ENCODE peak calls at places on chromosomes 16 and 17, in four cellular contexts. T is RWPE1, N is hepatocyte, Q is DND-41. H is an unnamed sample.

GRCh38 chr17:64147110-64148016 is 17.4 kb upstream of the ERN1 start:
- DNase-seq in N (no peak), Q (no peak), T (peak), H (no peak)

GRCh38 chr16:77499373-77500285 is 64.8 kb upstream of the ADAMTS18 start:
- DNase-seq in Q (no peak), N (peak), T (no peak), H (no peak)

GRCh38 chr17:17683710-17684365 is 2.6 kb downstream of the RAI1 start:
- DNase-seq in Q (no peak), T (no peak), N (no peak), H (no peak)

GRCh38 chr17:33233855-33234228 is 59.3 kb downstream of the ASIC2 start:
- DNase-seq in N (no peak), T (no peak), Q (no peak), H (no peak)

GRCh38 chr17:80968602-80969029 is 23.0 kb upstream of the CHMP6 start:
- DNase-seq in N (peak), T (no peak), Q (no peak), H (no peak)

GRCh38 chr17:77516902-77517301 is 376.1 kb downstream of the SEC14L1 start:
- DNase-seq in N (no peak), T (no peak), Q (no peak), H (no peak)

GRCh38 chr16:15777533-15778203 is 79.2 kb downstream of the MYH11 start:
- DNase-seq in T (peak), Q (peak), N (peak), H (no peak)

GRCh38 chr17:59829217-59830006 is 63.3 kb downstream of the TUBD1 start:
- DNase-seq in N (peak), Q (peak), T (peak), H (peak)

GRCh38 chr16:74297296-74297665 is 667 bp downstream of the PSMD7 start:
- DNase-seq in N (peak), Q (peak), T (peak), H (peak)

GRCh38 chr16:62041401-62041800 is 5.2 kb upstream of the CDH8 start:
- DNase-seq in N (peak), T (peak), Q (no peak), H (no peak)

GRCh38 chr16:50711862-50712567 is 18.6 kb downstream of the NOD2 start:
- DNase-seq in T (no peak), N (no peak), Q (no peak), H (no peak)

GRCh38 chr16:20884240-20884556 is 16.0 kb downstream of the DCUN1D3 start:
- DNase-seq in Q (peak), N (peak), T (no peak), H (no peak)

GRCh38 chr17:75767881-75768280 is 2.9 kb upstream of the GALK1 start:
- DNase-seq in T (no peak), Q (no peak), N (no peak), H (no peak)

GRCh38 chr16:30116291-30117207 is 3.2 kb upstream of the GDPD3 start:
- DNase-seq in Q (no peak), N (no peak), T (no peak), H (no peak)

GRCh38 chr17:77842148-77842905 is 116.2 kb upstream of the TNRC6C start:
- DNase-seq in N (no peak), Q (no peak), T (peak), H (no peak)

GRCh38 chr16:84486551-84487235 is 17.8 kb downstream of the MEAK7 start:
- DNase-seq in T (no peak), N (no peak), Q (no peak), H (no peak)

GRCh38 chr16:49855822-49856740 is at the start of gene ZNF423:
- DNase-seq in Q (peak), T (no peak), N (peak), H (no peak)

GRCh38 chr16:56102159-56102798 is 89.0 kb upstream of the GNAO1 start:
- DNase-seq in T (no peak), Q (no peak), N (peak), H (no peak)

GRCh38 chr17:55540414-55541091 is 29.3 kb upstream of the SMIM36 start:
- DNase-seq in Q (no peak), N (peak), T (peak), H (no peak)

GRCh38 chr16:88469615-88470395 is 16.7 kb downstream of the ZFPM1 start:
- DNase-seq in N (no peak), T (no peak), Q (no peak), H (peak)

GRCh38 chr17:67216544-67217320 is 28.3 kb downstream of the HELZ start:
- DNase-seq in Q (no peak), N (no peak), T (no peak), H (no peak)

GRCh38 chr17:79132271-79133064 is 57.8 kb downstream of the ENGASE start:
- DNase-seq in T (no peak), N (no peak), Q (no peak), H (no peak)

GRCh38 chr16:15925631-15926030 is 23.8 kb upstream of the ABCC1 start:
- DNase-seq in N (no peak), T (no peak), Q (no peak), H (no peak)

GRCh38 chr17:79520134-79520892 is 90.5 kb downstream of the RBFOX3 start:
- DNase-seq in Q (no peak), T (no peak), N (no peak), H (no peak)

GRCh38 chr17:27276653-27277156 is 17.2 kb upstream of the WSB1 start:
- DNase-seq in N (peak), T (no peak), Q (no peak), H (no peak)

GRCh38 chr16:30567160-30567990 is 4.1 kb downstream of the ZNF688 start:
- DNase-seq in N (no peak), T (peak), Q (no peak), H (peak)

GRCh38 chr17:10349403-10349802 is 23.4 kb downstream of the MYH13 start:
- DNase-seq in N (no peak), Q (peak), T (no peak), H (no peak)

GRCh38 chr16:88548131-88548874 is 21.9 kb upstream of the ZC3H18 start:
- DNase-seq in N (no peak), T (no peak), Q (no peak), H (no peak)

GRCh38 chr17:78419970-78420820 is 41.7 kb downstream of the PGS1 start:
- DNase-seq in N (no peak), T (no peak), Q (no peak), H (no peak)

DNA sequence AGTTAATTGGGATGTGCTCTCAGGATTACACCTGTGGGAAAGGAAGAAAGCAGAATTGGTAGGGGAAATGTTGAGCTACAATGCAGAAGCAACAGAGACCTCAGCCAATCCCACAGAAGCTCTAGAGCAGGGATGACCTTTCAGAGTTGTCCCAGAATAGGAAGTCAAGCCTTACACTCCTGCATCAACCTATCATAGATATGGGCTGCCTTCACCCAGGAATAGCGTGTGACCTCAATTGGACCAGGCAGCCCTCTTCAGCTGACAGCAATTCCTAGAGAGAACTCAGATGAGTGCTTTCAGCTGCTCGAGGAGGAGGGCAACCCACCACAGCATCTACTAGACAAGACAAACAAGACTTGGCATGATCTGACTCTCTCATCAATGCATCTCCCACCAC is 189.7 kb downstream of the TMEM132E start:
- DNase-seq in T (no peak), Q (no peak), N (no peak), H (no peak)
- H3K27ac ChIP-seq in T (no peak), Q (no peak), N (no peak), H (no peak)

DNA sequence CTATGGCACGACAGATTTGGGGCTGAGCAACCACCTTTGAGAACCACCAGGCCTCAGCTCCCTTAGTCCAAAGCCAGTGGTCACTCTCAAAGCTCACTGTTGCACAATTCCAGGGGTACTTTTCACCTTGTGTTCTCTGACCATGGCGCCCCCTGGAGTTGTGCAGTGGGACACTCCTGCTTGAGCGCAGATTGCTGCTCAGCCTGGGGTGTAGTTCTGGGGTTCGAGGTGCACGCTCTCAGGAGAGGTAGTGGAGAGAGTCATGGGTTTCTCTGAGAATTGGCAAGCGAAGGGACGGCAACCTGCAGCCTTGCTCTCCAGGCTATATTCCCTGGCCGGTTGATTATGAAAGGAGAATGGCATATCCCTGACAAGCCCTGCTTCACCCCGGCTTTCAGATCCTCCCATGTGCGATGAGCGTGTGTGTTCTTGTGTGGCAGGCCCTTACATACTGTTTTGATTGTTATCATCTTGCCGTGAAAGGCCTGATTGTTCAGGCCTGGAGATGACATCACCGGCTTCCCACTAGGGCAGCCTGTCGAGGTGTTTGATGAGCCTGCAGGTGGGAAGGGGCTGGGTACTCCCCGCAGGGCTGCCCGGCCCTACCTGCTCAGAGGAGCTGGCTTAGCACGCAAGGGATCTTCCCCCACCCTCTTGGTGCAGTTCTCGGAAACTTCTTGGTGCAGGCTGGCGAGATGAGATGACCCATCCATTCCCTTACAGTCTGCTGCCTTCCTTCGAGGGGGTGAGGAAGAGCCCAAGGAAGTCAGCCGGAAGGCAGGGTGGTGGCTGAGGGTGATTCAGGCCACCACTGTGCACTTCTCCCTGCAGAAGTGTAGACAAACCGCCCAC is 431.2 kb downstream of the SLC39A11 start:
- DNase-seq in T (peak), Q (no peak), N (peak), H (no peak)
- TF ChIP-seq CTCF in T (no peak), Q (peak), N (peak), H (no peak)

DNA sequence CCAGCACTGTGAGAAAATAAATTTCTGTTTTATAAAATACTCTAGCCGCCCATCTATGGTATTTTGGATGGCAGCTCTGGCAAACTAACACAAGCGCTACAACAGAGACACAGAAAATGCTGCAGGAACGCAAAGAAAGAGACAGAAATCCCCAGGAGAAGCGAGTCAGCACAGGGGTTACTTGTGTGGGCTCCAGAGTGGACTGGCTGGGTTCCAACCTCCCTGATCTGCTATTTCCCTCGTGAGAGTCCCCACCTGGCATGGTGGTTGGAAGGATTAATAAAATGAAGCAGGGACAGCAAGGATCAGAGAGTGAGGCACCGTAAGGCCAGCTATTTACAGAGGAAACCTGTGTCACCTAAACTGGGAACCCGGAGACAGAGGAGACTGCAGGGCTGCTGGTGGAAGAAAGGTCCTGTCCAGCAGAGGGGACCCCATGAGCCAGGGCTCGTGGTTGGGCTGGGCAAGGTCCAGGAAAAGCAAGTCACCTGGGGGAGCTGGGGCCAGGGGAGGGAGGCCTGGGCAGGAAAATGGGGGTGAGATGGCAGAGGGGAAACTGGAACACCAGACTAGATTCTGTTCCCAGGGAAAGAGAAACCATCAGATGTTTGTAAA is 62.8 kb upstream of the TEKT3 start:
- DNase-seq in Q (no peak), T (no peak), N (no peak), H (no peak)
- H3K27ac ChIP-seq in Q (no peak), T (no peak), N (peak), H (no peak)

GRCh38 chr17:19645608-19646250 is 2.8 kb upstream of the ALDH3A2 start:
- DNase-seq in N (peak), T (no peak), Q (peak), H (peak)
- TF ChIP-seq CTCF in N (peak), T (peak), Q (peak), H (peak)

GRCh38 chr16:11562411-11562810 is 24.3 kb downstream of the LITAF start:
- DNase-seq in N (no peak), Q (no peak), T (peak), H (no peak)
- H3K27ac ChIP-seq in N (peak), Q (no peak), T (peak), H (peak)

GRCh38 chr16:1475552-1476114 is 805 bp upstream of the CLCN7 start:
- DNase-seq in N (no peak), T (no peak), Q (no peak), H (no peak)

GRCh38 chr16:1474047-1474446 is 781 bp downstream of the CLCN7 start:
- DNase-seq in T (peak), N (no peak), Q (no peak), H (no peak)

GRCh38 chr16:1474471-1474795 is 395 bp downstream of the CLCN7 start:
- DNase-seq in Q (no peak), T (peak), N (peak), H (no peak)

GRCh38 chr16:1472974-1473373 is 1.9 kb downstream of the CLCN7 start:
- DNase-seq in N (no peak), T (no peak), Q (no peak), H (no peak)

DNA sequence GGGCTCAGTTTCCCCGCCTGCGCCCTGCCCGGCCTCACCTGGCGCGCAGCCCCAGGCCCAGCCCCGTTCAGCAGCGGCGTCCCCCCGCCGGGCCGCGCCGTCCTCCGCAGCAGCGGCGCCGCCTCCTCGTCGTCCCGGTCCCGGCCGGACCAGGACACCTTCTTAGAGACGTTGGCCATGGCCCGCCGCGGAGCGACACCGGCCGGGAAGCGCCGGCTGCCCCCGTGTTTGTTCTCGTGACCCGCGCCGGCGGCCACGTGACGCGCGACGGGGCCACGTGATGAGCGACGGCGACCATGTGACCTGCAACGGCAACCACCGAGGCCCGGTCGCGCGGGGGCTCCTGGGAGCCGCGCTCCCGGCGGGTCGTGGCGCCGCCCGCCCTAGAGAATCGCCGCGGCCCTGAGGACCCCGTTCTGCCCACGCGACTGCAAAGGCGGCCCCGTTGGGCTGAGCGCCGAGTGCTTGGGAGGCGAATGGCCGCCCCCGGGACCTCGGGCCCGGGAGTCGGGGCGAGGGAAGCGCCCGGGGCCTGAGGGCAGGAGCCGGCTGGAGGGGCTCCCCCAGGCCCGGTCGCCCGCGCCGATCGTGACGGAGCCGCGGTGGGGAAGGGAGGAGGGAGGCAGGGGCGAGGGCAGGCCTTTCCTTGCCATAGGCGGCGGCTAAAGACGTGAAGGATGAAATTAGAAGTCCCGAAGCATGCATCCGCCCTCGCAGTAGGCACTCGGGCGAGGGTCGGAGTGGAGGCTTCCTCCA is at the start of gene CLCN7:
- DNase-seq in T (peak), Q (peak), N (peak), H (peak)
- TF ChIP-seq CTCF in T (no peak), Q (no peak), N (no peak), H (no peak)

GRCh38 chr17:61842899-61843298 is 20.4 kb downstream of the BRIP1 start:
- DNase-seq in N (no peak), T (no peak), Q (no peak), H (no peak)
- H3K27ac ChIP-seq in N (no peak), T (no peak), Q (no peak), H (no peak)

GRCh38 chr16:23282508-23282907 is 19.6 kb upstream of the SCNN1B start:
- DNase-seq in N (no peak), T (no peak), Q (no peak), H (no peak)
- TF ChIP-seq CTCF in N (no peak), T (no peak), Q (no peak), H (no peak)

DNA sequence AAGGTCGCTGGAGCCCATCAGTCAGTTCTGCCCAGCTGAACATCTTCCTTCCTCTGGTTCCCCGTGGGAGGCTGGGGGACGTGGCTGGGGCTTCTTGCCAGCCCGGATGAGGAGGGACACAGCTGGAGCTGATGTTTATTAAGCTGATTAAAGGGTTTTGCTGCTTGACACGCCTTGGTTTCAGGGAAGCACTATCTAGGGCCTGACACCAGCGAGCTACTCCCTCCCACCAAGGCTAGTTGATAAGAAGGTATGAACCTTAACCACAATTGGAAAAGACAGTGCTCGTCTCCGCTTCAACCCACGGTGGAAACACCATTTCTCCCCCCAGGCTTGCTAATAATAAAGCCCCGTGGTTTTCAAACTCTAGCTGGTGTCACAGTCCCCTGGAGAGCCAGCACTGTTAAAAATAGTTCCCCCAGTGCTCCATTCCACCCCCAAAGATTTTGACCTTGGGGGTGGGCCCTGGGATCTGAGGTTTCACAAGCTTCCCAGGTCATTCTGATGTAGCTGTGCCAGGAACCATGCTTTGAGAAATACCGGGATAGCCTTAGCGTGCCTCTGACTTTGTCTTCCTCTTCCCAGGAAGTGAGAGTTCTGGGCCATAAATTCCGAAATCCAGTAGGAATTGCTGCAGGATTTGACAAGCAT is 5.5 kb downstream of the DHODH start:
- DNase-seq in N (no peak), T (no peak), Q (no peak), H (no peak)
- H3K27ac ChIP-seq in N (peak), T (peak), Q (no peak), H (no peak)

GRCh38 chr17:6456914-6457687 is 12.8 kb downstream of the PIMREG start:
- DNase-seq in T (peak), N (peak), Q (no peak), H (no peak)
- TF ChIP-seq CTCF in T (no peak), N (no peak), Q (no peak), H (no peak)